ENCODE peak calls at places on chromosomes 6 and 20, in seven cellular contexts. G, Q, R, K, Y, A and B are unnamed samples.

GRCh38 chr6:92623441-92623840 is 795.9 kb downstream of the EPHA7 start:
- DNase-seq in Y (no peak), G (no peak), A (no peak), K (no peak), Q (no peak), R (no peak), B (no peak)

GRCh38 chr20:24568842-24569241 is 99.4 kb downstream of the SYNDIG1 start:
- DNase-seq in G (no peak), A (no peak), Q (no peak), Y (no peak), K (no peak), R (no peak), B (no peak)

GRCh38 chr6:38638941-38639497 is 710 bp downstream of the BTBD9 start:
- DNase-seq in K (no peak), G (peak), A (peak), R (peak), Y (no peak), Q (no peak), B (no peak)

GRCh38 chr6:116536216-116536621 is 9.3 kb downstream of the TRAPPC3L start:
- DNase-seq in R (peak), Y (no peak), Q (no peak), A (peak), K (peak), G (peak), B (peak)

GRCh38 chr6:84618046-84618752 is 146.2 kb downstream of the TBX18 start:
- DNase-seq in Y (no peak), Q (no peak), R (peak), K (no peak), G (peak), A (no peak), B (peak)

GRCh38 chr6:76682842-76683241 is 610.4 kb upstream of the IMPG1 start:
- DNase-seq in A (no peak), Y (no peak), Q (no peak), G (peak), K (no peak), R (peak), B (peak)

GRCh38 chr6:27814665-27815424 is 97.4 kb downstream of the OR2B2 start:
- DNase-seq in Q (peak), Y (peak), R (peak), A (peak), K (peak), G (peak), B (peak)

GRCh38 chr6:127510876-127511275 is 8.3 kb downstream of the MTCL3 start:
- DNase-seq in G (no peak), Y (no peak), A (no peak), Q (no peak), K (no peak), R (no peak), B (peak)

GRCh38 chr20:63976980-63977391 is 2.5 kb downstream of the SAMD10 start:
- DNase-seq in Q (no peak), R (no peak), G (no peak), K (no peak), A (no peak), Y (no peak), B (no peak)

GRCh38 chr6:145360865-145361264 is 374.5 kb downstream of the EPM2A start:
- DNase-seq in R (no peak), A (peak), Y (no peak), Q (no peak), K (no peak), G (no peak), B (peak)

GRCh38 chr20:5039255-5039657 is 37.9 kb upstream of the SLC23A2 start:
- DNase-seq in A (no peak), K (no peak), G (no peak), Q (no peak), Y (no peak), R (no peak), B (no peak)

GRCh38 chr20:9052136-9052535 is 16.8 kb upstream of the PLCB4 start:
- DNase-seq in G (no peak), K (no peak), A (no peak), Q (no peak), R (no peak), Y (no peak), B (no peak)

GRCh38 chr20:2326046-2326445 is 30.2 kb downstream of the TGM3 start:
- DNase-seq in A (no peak), R (no peak), Q (no peak), G (no peak), K (no peak), Y (no peak), B (no peak)

GRCh38 chr6:132131777-132132176 is 180.6 kb upstream of the CCN2 start:
- DNase-seq in G (peak), R (peak), Y (no peak), K (no peak), Q (no peak), A (peak), B (peak)

GRCh38 chr6:127302728-127303675 is 36.3 kb downstream of the RNF146 start:
- DNase-seq in Y (no peak), G (peak), K (no peak), R (peak), Q (no peak), A (peak), B (no peak)

GRCh38 chr20:59948828-59949720 is 8.9 kb downstream of the FAM217B start:
- DNase-seq in A (no peak), K (no peak), R (peak), Y (no peak), Q (no peak), G (peak), B (peak)

GRCh38 chr20:22623211-22623610 is 38.8 kb upstream of the FOXA2 start:
- DNase-seq in Q (no peak), K (no peak), R (peak), G (no peak), A (no peak), Y (no peak), B (peak)
- H3K4me2 ChIP-seq in Q (no peak), K (no peak), R (no peak), G (no peak), A (no peak), Y (no peak), B (no peak)

GRCh38 chr6:109991307-109992101 is 13.4 kb downstream of the GPR6 start:
- DNase-seq in K (no peak), Y (no peak), R (no peak), Q (no peak), A (no peak), G (no peak), B (no peak)
- H3K4ac ChIP-seq in K (no peak), Y (no peak), R (no peak), Q (no peak), A (no peak), G (no peak), B (no peak)

GRCh38 chr6:166907373-166907841 is 48.9 kb downstream of the RNASET2 start:
- DNase-seq in K (no peak), Y (no peak), A (no peak), R (no peak), Q (no peak), G (no peak), B (no peak)
- H3K27ac ChIP-seq in K (no peak), Y (no peak), A (no peak), R (no peak), Q (no peak), G (no peak), B (no peak)

DNA sequence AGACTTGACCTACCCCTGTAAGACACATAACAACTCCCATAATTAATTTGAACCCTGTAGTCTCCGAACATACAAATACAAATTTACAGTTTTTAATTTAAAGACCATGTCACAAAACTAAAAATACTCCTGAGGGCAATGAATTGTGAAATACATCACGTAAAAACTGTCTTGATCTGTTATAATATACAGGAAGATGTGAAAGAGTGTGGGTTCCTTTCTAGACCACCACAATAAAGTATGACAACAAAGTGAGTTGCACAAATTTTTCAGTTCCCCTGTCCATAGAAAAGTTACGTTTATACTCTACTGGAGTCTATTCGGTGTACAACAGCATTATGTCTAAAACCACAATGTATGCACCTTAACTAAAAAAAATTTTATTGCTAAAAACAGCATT is 11.0 kb upstream of the BLOC1S5 start:
- DNase-seq in K (no peak), Y (no peak), G (no peak), A (no peak), R (no peak), Q (no peak), B (no peak)
- H3K4me2 ChIP-seq in K (no peak), Y (no peak), G (no peak), A (no peak), R (no peak), Q (no peak), B (no peak)

GRCh38 chr6:157896931-157897330 is 73.9 kb downstream of the SNX9 start:
- DNase-seq in R (no peak), Y (no peak), G (no peak), K (no peak), Q (no peak), A (no peak), B (no peak)

GRCh38 chr6:157898169-157898568 is 75.1 kb downstream of the SNX9 start:
- DNase-seq in R (no peak), Y (no peak), Q (no peak), K (no peak), G (no peak), A (no peak), B (no peak)

GRCh38 chr6:157898640-157899039 is 75.6 kb downstream of the SNX9 start:
- DNase-seq in R (no peak), G (no peak), Q (no peak), A (no peak), K (no peak), Y (no peak), B (no peak)

GRCh38 chr6:157893238-157893637 is 70.2 kb downstream of the SNX9 start:
- DNase-seq in R (no peak), Q (no peak), K (no peak), Y (no peak), G (no peak), A (no peak), B (no peak)

DNA sequence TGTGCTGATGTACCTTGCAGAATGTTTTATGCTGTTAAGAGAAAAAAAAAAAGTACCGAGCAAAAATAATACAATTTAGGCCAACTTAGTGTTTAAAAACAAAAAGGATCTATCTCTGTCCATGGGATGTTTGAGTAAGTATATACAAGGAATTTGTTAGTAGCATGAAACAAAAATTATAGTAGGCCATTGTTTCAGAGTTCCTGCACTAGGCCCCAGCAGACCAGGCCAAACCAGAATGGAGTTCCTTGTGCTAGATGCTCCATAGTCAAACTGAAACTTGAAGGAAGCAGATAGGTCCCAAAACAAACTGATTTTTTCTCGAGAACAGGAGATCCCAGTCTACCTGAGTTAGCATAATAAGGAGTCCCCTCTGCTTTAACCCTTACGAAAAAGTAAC is 72.5 kb downstream of the SNX9 start:
- DNase-seq in Q (no peak), G (no peak), A (no peak), Y (no peak), R (no peak), K (no peak), B (no peak)
- H3K4ac ChIP-seq in Q (no peak), G (no peak), A (no peak), Y (no peak), R (no peak), K (no peak), B (no peak)

DNA sequence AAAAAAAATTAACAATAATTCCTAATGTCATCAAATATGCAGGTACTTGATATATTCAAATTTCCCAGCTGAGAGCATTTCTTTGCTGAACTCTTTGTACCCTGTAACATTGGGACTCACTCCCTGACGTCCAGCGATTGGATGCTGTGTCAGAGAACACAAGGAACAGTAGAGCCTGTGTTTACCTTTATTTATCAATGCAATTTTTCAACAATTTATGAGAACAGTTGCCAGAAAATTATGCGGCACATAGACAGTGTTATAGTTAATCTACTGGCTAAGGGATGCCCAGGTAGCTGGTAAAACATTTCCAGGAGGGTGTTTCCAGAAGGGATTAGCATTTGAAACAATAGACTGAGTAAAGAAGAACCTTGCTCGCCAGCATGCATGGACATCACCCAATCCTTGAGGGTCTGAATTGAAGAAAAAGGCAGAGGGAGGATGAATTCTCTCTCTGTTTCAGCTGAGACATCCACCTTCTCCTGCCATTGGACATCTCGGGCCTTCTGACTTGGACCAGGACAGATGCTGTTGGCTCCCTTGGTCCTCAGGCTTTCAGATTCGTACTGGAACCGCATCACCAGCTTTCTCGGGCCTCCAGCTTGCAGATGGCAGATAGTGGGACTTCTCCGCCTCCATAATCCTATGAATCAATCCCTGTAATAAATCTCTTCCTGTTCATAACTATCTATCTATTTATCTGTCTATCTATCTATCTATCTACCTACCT is 42.2 kb upstream of the NCOA3 start:
- DNase-seq in G (no peak), Q (no peak), Y (no peak), R (no peak), K (no peak), A (no peak), B (no peak)
- H3K27ac ChIP-seq in G (no peak), Q (no peak), Y (no peak), R (no peak), K (no peak), A (no peak), B (no peak)

GRCh38 chr20:48823960-48824497 is 3.8 kb downstream of the PREX1 start:
- DNase-seq in Y (no peak), Q (no peak), A (peak), R (peak), K (no peak), G (no peak), B (no peak)
- H3K4me2 ChIP-seq in Y (no peak), Q (no peak), A (no peak), R (no peak), K (no peak), G (no peak), B (no peak)

GRCh38 chr20:48672324-48672723 is 155.5 kb downstream of the PREX1 start:
- DNase-seq in K (no peak), R (no peak), Q (no peak), G (no peak), Y (no peak), A (no peak), B (no peak)

GRCh38 chr20:48669946-48670630 is 157.7 kb downstream of the PREX1 start:
- DNase-seq in Y (no peak), R (no peak), Q (no peak), K (no peak), A (no peak), G (no peak), B (no peak)

GRCh38 chr20:48673485-48673884 is 154.3 kb downstream of the PREX1 start:
- DNase-seq in A (no peak), G (no peak), Y (no peak), R (no peak), K (no peak), Q (no peak), B (no peak)

GRCh38 chr20:48668451-48668946 is 159.3 kb downstream of the PREX1 start:
- DNase-seq in Y (no peak), R (no peak), A (peak), Q (no peak), G (peak), K (no peak), B (no peak)

DNA sequence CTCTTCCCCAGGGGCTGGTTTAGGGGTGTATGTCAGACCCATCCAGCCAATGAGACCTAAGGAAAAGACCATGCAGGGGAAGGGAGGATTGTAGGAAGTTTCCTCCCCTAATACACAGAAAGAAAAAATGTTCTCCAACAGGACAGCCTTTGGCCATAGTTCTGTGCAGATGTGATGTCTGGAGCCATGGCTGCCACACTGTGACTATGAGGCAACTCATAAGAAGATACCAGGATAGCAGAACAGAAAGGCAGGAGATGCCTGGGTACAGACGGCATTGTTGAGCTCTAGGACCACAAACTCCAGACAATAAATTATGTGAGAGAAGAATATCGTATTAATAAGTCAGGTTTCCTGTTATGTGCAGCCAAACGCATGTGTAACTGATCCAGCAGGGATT is 156.7 kb downstream of the PREX1 start:
- DNase-seq in G (no peak), K (no peak), Y (no peak), R (no peak), Q (no peak), A (no peak), B (no peak)
- H3K4ac ChIP-seq in G (no peak), K (no peak), Y (no peak), R (no peak), Q (no peak), A (no peak), B (no peak)

DNA sequence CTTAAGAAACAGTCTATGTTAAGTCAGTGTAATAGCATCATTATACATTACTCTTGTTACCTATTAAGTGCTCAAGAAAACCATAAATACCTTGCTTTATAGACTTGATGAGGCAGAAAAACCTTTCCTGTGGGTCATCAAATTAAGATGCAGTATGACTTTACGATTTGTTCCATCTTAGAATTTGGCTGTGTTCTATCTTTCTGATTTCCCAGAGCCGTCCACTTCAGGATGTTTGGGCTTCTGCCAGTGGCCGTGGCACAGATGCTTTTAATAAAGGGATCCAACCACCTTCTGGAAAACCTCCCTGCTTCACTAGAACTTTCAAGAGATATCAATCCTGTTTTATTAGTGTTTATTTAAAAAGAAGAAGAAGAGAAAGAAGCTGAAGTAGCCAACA is 71.2 kb downstream of the PDE7B start:
- DNase-seq in Q (no peak), K (no peak), Y (no peak), R (peak), A (no peak), G (no peak), B (no peak)
- H3K27ac ChIP-seq in Q (no peak), K (no peak), Y (no peak), R (peak), A (no peak), G (peak), B (no peak)